ENCODE peak calls at places on chromosome 22, in seven cellular contexts. Z is aorta; D is COR-L47; B is HL-60; T is naive B cell; V is CD4-positive, alpha-beta T cell; O is fibroblast of the conjunctiva. K is an unnamed sample.

GRCh38 chr22:37803195-37803635 is 4.5 kb upstream of the GCAT start:
- DNase-seq in Z (no peak), D (no peak), B (no peak), T (no peak), V (no peak), O (no peak), K (no peak)

GRCh38 chr22:36233796-36234195 is 5.5 kb downstream of the APOL2 start:
- DNase-seq in Z (no peak), D (no peak), B (no peak), T (no peak), V (no peak), O (no peak), K (no peak)

GRCh38 chr22:30270841-30271240 is 4.2 kb upstream of the OSM start:
- DNase-seq in Z (peak), D (no peak), B (peak), T (no peak), V (no peak), O (no peak), K (no peak)

GRCh38 chr22:17891427-17892167 is 117.3 kb upstream of the BID start:
- DNase-seq in Z (no peak), D (no peak), B (no peak), T (no peak), V (no peak), O (no peak), K (no peak)

GRCh38 chr22:26097840-26098239 is 71.4 kb upstream of the SEZ6L start:
- DNase-seq in Z (no peak), D (peak), B (no peak), T (no peak), V (no peak), O (no peak), K (no peak)

GRCh38 chr22:25112538-25113253 is 87.0 kb upstream of the CRYBB3 start:
- DNase-seq in Z (no peak), D (no peak), B (no peak), T (no peak), V (no peak), O (no peak), K (no peak)

GRCh38 chr22:49440931-49441330 is 386.7 kb downstream of the BRD1 start:
- DNase-seq in Z (no peak), D (no peak), B (no peak), T (no peak), V (no peak), O (no peak), K (no peak)

GRCh38 chr22:48819232-48819631 is 1008.4 kb downstream of the BRD1 start:
- DNase-seq in Z (no peak), D (no peak), B (no peak), T (no peak), V (no peak), O (no peak), K (no peak)

GRCh38 chr22:44876921-44877320 is 124.5 kb downstream of the ARHGAP8 start:
- DNase-seq in Z (no peak), D (no peak), B (no peak), T (no peak), V (no peak), O (no peak), K (no peak)

GRCh38 chr22:34067031-34067430 is 146.8 kb upstream of the LARGE1 start:
- DNase-seq in Z (no peak), D (no peak), B (no peak), T (no peak), V (no peak), O (no peak), K (no peak)

GRCh38 chr22:40855104-40855959 is 1.1 kb downstream of the ST13 start:
- DNase-seq in Z (peak), D (peak), B (peak), T (no peak), V (no peak), O (no peak), K (no peak)

GRCh38 chr22:48664586-48664985 is 1163.1 kb downstream of the BRD1 start:
- DNase-seq in Z (no peak), D (no peak), B (no peak), T (no peak), V (no peak), O (no peak), K (no peak)

GRCh38 chr22:23179381-23180294 is 671 bp upstream of the BCR start:
- DNase-seq in Z (peak), D (no peak), B (no peak), T (no peak), V (no peak), O (no peak), K (no peak)

GRCh38 chr22:20174785-20175596 is 24.1 kb upstream of the CCDC188 start:
- DNase-seq in Z (no peak), D (no peak), B (no peak), T (no peak), V (no peak), O (no peak), K (no peak)

GRCh38 chr22:35915477-35916013 is 113.1 kb downstream of the RBFOX2 start:
- DNase-seq in Z (no peak), D (no peak), B (no peak), T (no peak), V (no peak), O (no peak), K (no peak)

GRCh38 chr22:39502109-39502788 is at the start of gene MIEF1:
- DNase-seq in Z (peak), D (peak), B (peak), T (peak), V (peak), O (peak), K (peak)

GRCh38 chr22:35131423-35132050 is 65.6 kb downstream of the ISX start:
- DNase-seq in Z (no peak), D (no peak), B (peak), T (no peak), V (no peak), O (no peak), K (no peak)

GRCh38 chr22:35971418-35972119 is 57.1 kb downstream of the RBFOX2 start:
- DNase-seq in Z (no peak), D (no peak), B (no peak), T (no peak), V (no peak), O (peak), K (peak)

GRCh38 chr22:46035380-46035741 is 58.4 kb upstream of the WNT7B start:
- DNase-seq in Z (no peak), D (no peak), B (no peak), T (no peak), V (no peak), O (no peak), K (no peak)

GRCh38 chr22:46914916-46915894 is 152.8 kb downstream of the TBC1D22A start:
- DNase-seq in Z (no peak), D (peak), B (no peak), T (no peak), V (no peak), O (no peak), K (no peak)

GRCh38 chr22:46267431-46268279 is at the start of gene TTC38:
- DNase-seq in Z (peak), D (no peak), B (peak), T (peak), V (peak), O (peak), K (peak)

GRCh38 chr22:36819112-36819511 is 2.3 kb upstream of the PVALB start:
- DNase-seq in Z (no peak), D (no peak), B (no peak), T (no peak), V (no peak), O (no peak), K (no peak)

GRCh38 chr22:45964372-45964771 is 12.6 kb downstream of the WNT7B start:
- DNase-seq in Z (no peak), D (no peak), B (no peak), T (no peak), V (no peak), O (no peak), K (no peak)

GRCh38 chr22:24189249-24190158 is 8.2 kb downstream of the SUSD2 start:
- DNase-seq in Z (peak), D (no peak), B (peak), T (no peak), V (peak), O (peak), K (no peak)

GRCh38 chr22:17871726-17872458 is 97.6 kb upstream of the BID start:
- DNase-seq in Z (peak), D (no peak), B (no peak), T (no peak), V (no peak), O (no peak), K (no peak)

GRCh38 chr22:42585096-42585495 is 29.6 kb downstream of the POLDIP3 start:
- DNase-seq in Z (no peak), D (no peak), B (no peak), T (no peak), V (no peak), O (no peak), K (no peak)

GRCh38 chr22:22605074-22605404 is 39.4 kb upstream of the GGTLC2 start:
- DNase-seq in Z (no peak), D (no peak), B (no peak), T (peak), V (no peak), O (no peak), K (no peak)

GRCh38 chr22:38843201-38843715 is 570 bp downstream of the NPTXR start:
- DNase-seq in Z (peak), D (peak), B (peak), T (peak), V (peak), O (peak), K (no peak)

GRCh38 chr22:42800731-42801536 is 56.1 kb downstream of the ARFGAP3 start:
- DNase-seq in Z (no peak), D (peak), B (no peak), T (no peak), V (no peak), O (no peak), K (no peak)

GRCh38 chr22:42792909-42793847 is 63.9 kb downstream of the ARFGAP3 start:
- DNase-seq in Z (no peak), D (no peak), B (no peak), T (no peak), V (no peak), O (no peak), K (no peak)

GRCh38 chr22:19942071-19942885 is 660 bp upstream of the TXNRD2 start:
- DNase-seq in Z (peak), D (no peak), B (peak), T (peak), V (no peak), O (no peak), K (peak)

GRCh38 chr22:38941488-38941987 is 15.9 kb upstream of the APOBEC3A start:
- DNase-seq in Z (peak), D (no peak), B (peak), T (peak), V (no peak), O (no peak), K (no peak)

GRCh38 chr22:26823966-26824365 is 166.6 kb downstream of the MIAT start:
- DNase-seq in Z (no peak), D (no peak), B (no peak), T (no peak), V (no peak), O (no peak), K (no peak)

GRCh38 chr22:28837640-28838039 is 37.3 kb upstream of the XBP1 start:
- DNase-seq in Z (no peak), D (no peak), B (no peak), T (no peak), V (no peak), O (no peak), K (no peak)

GRCh38 chr22:28381427-28382167 is 298.0 kb downstream of the TTC28 start:
- DNase-seq in Z (no peak), D (no peak), B (no peak), T (no peak), V (no peak), O (peak), K (peak)

GRCh38 chr22:24379536-24379935 is 47.9 kb upstream of the ADORA2A start:
- DNase-seq in Z (no peak), D (no peak), B (no peak), T (no peak), V (no peak), O (no peak), K (no peak)

GRCh38 chr22:42077486-42078125 is 1.9 kb upstream of the SMDT1 start:
- DNase-seq in Z (no peak), D (no peak), B (no peak), T (no peak), V (no peak), O (no peak), K (no peak)